ENCODE peak calls at places on chromosome 22, in six cellular contexts. S is IMR-90, M is mesenchymal stem cell, P is H9, H is H1, G is neuronal stem cell. N is an unnamed sample.

GRCh38 chr22:33288078-33288477 is 229.9 kb upstream of the SYN3 start:
- DNase-seq in S (no peak), M (no peak), P (no peak), H (no peak), G (no peak), N (no peak)

GRCh38 chr22:50733521-50734342 is 4.3 kb upstream of the ACR start:
- DNase-seq in S (peak; percentile 59), M (peak; percentile 34), P (no peak), H (no peak), G (no peak), N (no peak)

GRCh38 chr22:41557401-41558240 is 3.2 kb upstream of the CSDC2 start:
- DNase-seq in S (peak; percentile 94), M (peak; percentile 63), P (peak; percentile 58), H (no peak), G (no peak), N (no peak)

GRCh38 chr22:31097941-31098632 is 9.3 kb downstream of the SELENOM start:
- DNase-seq in S (no peak), M (no peak), P (no peak), H (no peak), G (no peak), N (no peak)

GRCh38 chr22:33656808-33657628 is 263.3 kb downstream of the LARGE1 start:
- DNase-seq in S (no peak), M (no peak), P (no peak), H (no peak), G (no peak), N (peak; percentile 47)

GRCh38 chr22:24433868-24434471 is 6.6 kb downstream of the ADORA2A start:
- DNase-seq in S (peak; percentile 73), M (peak; percentile 73), P (no peak), H (no peak), G (no peak), N (no peak)

GRCh38 chr22:31160328-31160978 is 471 bp downstream of the RNF185 start:
- DNase-seq in S (peak; percentile 31), M (peak; percentile 61), P (no peak), H (no peak), G (no peak), N (peak; percentile 24)

GRCh38 chr22:24953294-24954113 is 988 bp downstream of the KIAA1671 start:
- DNase-seq in S (no peak), M (peak; percentile 32), P (no peak), H (no peak), G (no peak), N (no peak)

GRCh38 chr22:32339190-32340012 is 18.3 kb upstream of the RFPL3 start:
- DNase-seq in S (no peak), M (no peak), P (no peak), H (no peak), G (no peak), N (no peak)

GRCh38 chr22:19874307-19875060 is 19.8 kb upstream of the GNB1L start:
- DNase-seq in S (no peak), M (no peak), P (peak; percentile 35), H (no peak), G (peak; percentile 64), N (no peak)

GRCh38 chr22:30861688-30862552 is 106.7 kb downstream of the MORC2 start:
- DNase-seq in S (no peak), M (no peak), P (peak; percentile 18), H (no peak), G (no peak), N (no peak)

GRCh38 chr22:47778160-47778658 is 1015.8 kb downstream of the TBC1D22A start:
- DNase-seq in S (no peak), M (no peak), P (no peak), H (no peak), G (no peak), N (no peak)

GRCh38 chr22:37212174-37212906 is at the start of gene SSTR3:
- DNase-seq in S (no peak), M (no peak), P (peak; percentile 64), H (no peak), G (peak; percentile 32), N (no peak)

GRCh38 chr22:50473855-50474671 is 772 bp downstream of the SBF1 start:
- DNase-seq in S (peak; percentile 67), M (peak; percentile 71), P (no peak), H (no peak), G (no peak), N (no peak)

GRCh38 chr22:44329179-44329796 is 16.5 kb upstream of the SHISAL1 start:
- DNase-seq in S (peak; percentile 27), M (no peak), P (no peak), H (no peak), G (no peak), N (no peak)

GRCh38 chr22:31747441-31747840 is 2.5 kb downstream of the PRR14L start:
- DNase-seq in S (no peak), M (no peak), P (no peak), H (no peak), G (no peak), N (peak; percentile 52)

GRCh38 chr22:44746061-44746789 is 6.2 kb upstream of the ARHGAP8 start:
- DNase-seq in S (no peak), M (no peak), P (no peak), H (no peak), G (no peak), N (no peak)

GRCh38 chr22:31081963-31082605 is 966 bp downstream of the SMTN start:
- DNase-seq in S (peak; percentile 62), M (peak; percentile 46), P (no peak), H (no peak), G (no peak), N (no peak)

GRCh38 chr22:20651286-20651685 is 122.6 kb upstream of the SERPIND1 start:
- DNase-seq in S (no peak), M (no peak), P (peak; percentile 2), H (no peak), G (no peak), N (no peak)

GRCh38 chr22:36873614-36874308 is 13.0 kb downstream of the NCF4 start:
- DNase-seq in S (peak; percentile 45), M (peak; percentile 64), P (peak; percentile 50), H (no peak), G (no peak), N (peak; percentile 80)

GRCh38 chr22:50526849-50527801 is 1.7 kb upstream of the SCO2 start:
- DNase-seq in S (no peak), M (peak; percentile 59), P (peak; percentile 88), H (no peak), G (no peak), N (peak; percentile 79)

GRCh38 chr22:19479358-19480172 is at the start of gene CDC45:
- DNase-seq in S (peak; percentile 98), M (peak; percentile 99), P (peak; percentile 98), H (peak; percentile 88), G (peak; percentile 97), N (peak; percentile 99)

GRCh38 chr22:50376064-50376747 is 33.1 kb downstream of the PPP6R2 start:
- DNase-seq in S (no peak), M (no peak), P (no peak), H (no peak), G (no peak), N (no peak)

DNA sequence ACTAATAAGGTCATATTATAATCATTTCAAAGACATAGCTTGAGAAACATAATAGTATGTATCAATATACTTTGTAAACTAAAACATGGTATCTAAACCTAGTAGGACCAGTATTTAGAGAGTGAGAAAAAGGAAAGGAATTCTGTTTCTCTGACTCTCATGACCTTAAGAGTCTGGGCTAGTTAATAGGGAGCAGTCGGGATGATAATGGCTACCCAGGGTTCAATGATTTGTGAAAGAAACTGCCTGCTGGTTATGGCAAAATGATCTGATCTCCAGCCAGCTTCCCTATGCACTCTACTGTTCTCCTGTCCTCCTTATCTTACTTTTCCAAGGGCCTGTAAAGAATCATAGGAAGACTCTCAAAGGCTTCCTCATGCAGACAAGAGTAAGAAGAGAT is 193.1 kb upstream of the PITPNB start:
- DNase-seq in S (no peak), M (no peak), P (no peak), H (no peak), G (no peak), N (no peak)
- H3K9ac ChIP-seq in S (no peak overlapping the region), M (peak overlapping the region; percentile 71), P (no peak overlapping the region), H (no peak overlapping the region), G (no peak overlapping the region), N (no peak overlapping the region)

GRCh38 chr22:38518620-38519019 is 12.5 kb upstream of the DDX17 start:
- DNase-seq in S (no peak), M (no peak), P (no peak), H (no peak), G (no peak), N (no peak)

DNA sequence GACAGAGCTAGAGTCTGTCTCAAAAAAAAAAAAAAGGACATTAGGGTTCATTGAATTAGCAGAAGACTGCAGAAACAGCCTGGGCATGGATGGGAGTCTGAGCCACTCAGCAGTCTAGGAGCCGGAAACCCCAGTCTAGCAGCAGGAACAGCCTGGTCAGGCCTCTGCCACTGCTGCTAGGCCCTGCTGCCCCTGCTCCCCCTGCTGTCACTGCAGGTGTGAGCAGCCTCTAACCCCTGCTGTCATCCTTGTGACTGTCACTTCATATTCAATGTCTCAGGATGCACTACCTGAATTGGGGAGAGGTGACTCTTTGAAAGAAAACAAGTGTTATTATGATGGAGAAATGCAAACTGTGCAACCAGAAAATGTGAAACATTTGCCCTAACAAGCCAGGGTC is 7.0 kb upstream of the DDX17 start:
- DNase-seq in S (no peak), M (no peak), P (peak; percentile 80), H (no peak), G (no peak), N (peak; percentile 65)
- H4K8ac ChIP-seq in S (no peak overlapping the region), M (no peak overlapping the region), P (no peak overlapping the region), H (no peak overlapping the region), G (no peak overlapping the region), N (no peak overlapping the region)

GRCh38 chr22:23065069-23065451 is 5.3 kb upstream of the GNAZ start:
- DNase-seq in S (no peak), M (no peak), P (peak; percentile 11), H (no peak), G (no peak), N (no peak)

GRCh38 chr22:23067023-23067650 is 3.2 kb upstream of the GNAZ start:
- DNase-seq in S (no peak), M (no peak), P (peak; percentile 18), H (no peak), G (no peak), N (no peak)

GRCh38 chr22:23065495-23066122 is 4.7 kb upstream of the GNAZ start:
- DNase-seq in S (no peak), M (no peak), P (peak; percentile 24), H (no peak), G (no peak), N (no peak)

GRCh38 chr22:23067691-23068090 is 2.6 kb upstream of the GNAZ start:
- DNase-seq in S (no peak), M (no peak), P (no peak), H (no peak), G (no peak), N (no peak)

GRCh38 chr22:23066200-23067022 is 3.9 kb upstream of the GNAZ start:
- DNase-seq in S (no peak), M (no peak), P (no peak), H (no peak), G (no peak), N (no peak)
- H2BK15ac ChIP-seq in S (no peak overlapping the region), M (no peak overlapping the region), P (no peak overlapping the region), H (no peak overlapping the region), G (peak overlapping the region; percentile 15), N (no peak overlapping the region)

GRCh38 chr22:39996732-39997131 is 2.0 kb downstream of the FAM83F start:
- DNase-seq in S (no peak), M (peak; percentile 21), P (no peak), H (no peak), G (no peak), N (no peak)
- H3K9ac ChIP-seq in S (no peak overlapping the region), M (no peak overlapping the region), P (no peak overlapping the region), H (no peak overlapping the region), G (no peak overlapping the region), N (peak overlapping the region; percentile 24)

GRCh38 chr22:29306175-29306829 is at the start of gene GAS2L1:
- DNase-seq in S (peak; percentile 73), M (peak; percentile 87), P (peak; percentile 84), H (peak; percentile 50), G (peak; percentile 61), N (peak; percentile 92)
- H4K8ac ChIP-seq in S (peak within 1 kb of the TSS; percentile 95), M (peak within 1 kb of the TSS; percentile 87), P (no peak within 1 kb of the TSS), H (peak within 1 kb of the TSS; percentile 95), G (no peak within 1 kb of the TSS), N (peak within 1 kb of the TSS; percentile 68)

GRCh38 chr22:29724843-29725242 is 5.0 kb downstream of the CABP7 start:
- DNase-seq in S (no peak), M (no peak), P (no peak), H (no peak), G (no peak), N (no peak)
- H2BK15ac ChIP-seq in S (no peak overlapping the region), M (no peak overlapping the region), P (no peak overlapping the region), H (no peak overlapping the region), G (peak overlapping the region; percentile 5), N (no peak overlapping the region)

N was measured in mesendoderm.